ENCODE peak calls at places on chromosomes 1 and 21, in nine cellular contexts. Q is SJCRH30, T is NAMALWA, J is transverse colon, I is NCI-H226, H is BJ, W is GM10248, S is NCI-H1092 treated with DMSO at 0.1 percent for 48 hours, K is PC-3. D is an unnamed sample.

GRCh38 chr1:58773406-58773840 is 10.4 kb downstream of the JUN start:
- DNase-seq in S (peak), I (peak), W (peak), Q (peak), K (peak), T (peak), H (no peak), J (peak), D (no peak)

GRCh38 chr1:43669878-43670277 is 19.9 kb downstream of the KDM4A start:
- DNase-seq in I (no peak), S (no peak), Q (no peak), J (no peak), T (no peak), W (no peak), H (no peak), K (no peak), D (no peak)

GRCh38 chr1:168112673-168113305 is 23.9 kb downstream of the GPR161 start:
- DNase-seq in S (peak), H (no peak), I (peak), K (peak), J (no peak), T (peak), Q (peak), W (peak), D (no peak)

GRCh38 chr1:42928859-42929258 is 29.8 kb downstream of the SLC2A1 start:
- DNase-seq in J (no peak), T (no peak), W (no peak), K (no peak), H (no peak), Q (no peak), S (no peak), I (no peak), D (no peak)

GRCh38 chr21:38258803-38259485 is 2.2 kb downstream of the KCNJ15 start:
- DNase-seq in J (no peak), Q (no peak), K (peak), W (no peak), I (peak), S (no peak), H (no peak), T (no peak), D (peak)

GRCh38 chr21:38012700-38013099 is 96.4 kb upstream of the KCNJ6 start:
- DNase-seq in I (no peak), Q (no peak), K (no peak), H (no peak), J (no peak), W (no peak), S (no peak), T (no peak), D (no peak)

GRCh38 chr1:243729956-243730355 is 120.1 kb downstream of the AKT3 start:
- DNase-seq in H (no peak), K (no peak), J (no peak), S (no peak), I (no peak), T (peak), W (no peak), Q (no peak), D (peak)

GRCh38 chr21:45923146-45923545 is 58.4 kb upstream of the COL6A1 start:
- DNase-seq in H (peak), I (peak), S (peak), W (no peak), T (peak), K (peak), Q (peak), J (peak), D (peak)

GRCh38 chr21:46115441-46116188 is 17.7 kb downstream of the COL6A2 start:
- DNase-seq in W (no peak), J (peak), T (no peak), H (no peak), Q (no peak), S (no peak), K (no peak), I (no peak), D (no peak)

GRCh38 chr1:25568090-25568833 is 24.9 kb downstream of the LDLRAP1 start:
- DNase-seq in W (no peak), I (no peak), S (no peak), K (peak), T (no peak), J (no peak), H (peak), Q (peak), D (no peak)

GRCh38 chr21:45074048-45074817 is at the start of gene ADARB1:
- DNase-seq in T (peak), K (peak), Q (peak), S (peak), H (no peak), W (peak), J (peak), I (peak), D (no peak)

GRCh38 chr1:184447651-184448185 is 60.9 kb downstream of the C1orf21 start:
- DNase-seq in K (no peak), Q (no peak), H (no peak), S (no peak), T (no peak), I (no peak), J (no peak), W (no peak), D (no peak)

GRCh38 chr21:37225440-37225839 is 41.7 kb downstream of the VPS26C start:
- DNase-seq in I (no peak), K (no peak), J (no peak), H (no peak), T (no peak), Q (no peak), W (no peak), S (no peak), D (peak)

GRCh38 chr1:175922254-175922881 is 179.0 kb upstream of the TNR start:
- DNase-seq in W (no peak), I (no peak), J (no peak), T (no peak), Q (peak), K (no peak), H (no peak), S (no peak), D (no peak)

GRCh38 chr1:36881071-36881405 is 153.3 kb downstream of the GRIK3 start:
- DNase-seq in W (no peak), T (no peak), Q (no peak), K (no peak), I (no peak), J (no peak), S (no peak), H (no peak), D (no peak)

GRCh38 chr1:17919525-17920439 is 164.6 kb downstream of the ACTL8 start:
- DNase-seq in T (peak), S (peak), W (no peak), I (no peak), K (peak), H (no peak), J (no peak), Q (peak), D (no peak)

GRCh38 chr1:112061056-112061455 is 71.6 kb upstream of the KCND3 start:
- DNase-seq in I (no peak), K (no peak), W (no peak), H (no peak), Q (no peak), J (no peak), T (no peak), S (no peak), D (no peak)

GRCh38 chr1:73781257-73781656 is 416.7 kb downstream of the LRRIQ3 start:
- DNase-seq in T (no peak), Q (no peak), S (no peak), I (no peak), J (no peak), H (no peak), K (peak), W (no peak), D (no peak)

GRCh38 chr21:15730484-15731242 is 881 bp downstream of the USP25 start:
- DNase-seq in S (peak), Q (no peak), K (peak), H (no peak), J (no peak), I (no peak), T (peak), W (no peak), D (no peak)

GRCh38 chr1:60874703-60875102 is 207.7 kb upstream of the NFIA start:
- DNase-seq in T (no peak), Q (peak), I (peak), K (peak), H (no peak), S (no peak), W (no peak), J (no peak), D (no peak)

GRCh38 chr1:212967767-212968166 is 17.4 kb downstream of the VASH2 start:
- DNase-seq in H (no peak), I (peak), W (no peak), K (peak), J (no peak), T (peak), Q (peak), S (peak), D (peak)

GRCh38 chr1:186187601-186188000 is 187.5 kb downstream of the TPR start:
- DNase-seq in T (no peak), H (no peak), W (no peak), K (peak), J (no peak), I (peak), S (no peak), Q (no peak), D (no peak)

GRCh38 chr21:33531007-33531406 is 10.9 kb downstream of the GART start:
- DNase-seq in Q (no peak), J (no peak), H (no peak), K (no peak), T (no peak), S (no peak), W (no peak), I (no peak), D (no peak)

GRCh38 chr1:32774950-32775634 is 42.1 kb downstream of the YARS1 start:
- DNase-seq in J (no peak), I (peak), K (peak), Q (peak), T (no peak), W (no peak), S (no peak), H (no peak), D (no peak)

GRCh38 chr21:36489103-36489785 is 9.3 kb upstream of the CLDN14 start:
- DNase-seq in W (no peak), T (no peak), Q (no peak), I (no peak), K (no peak), H (no peak), S (no peak), J (no peak), D (no peak)

GRCh38 chr1:217506878-217507277 is 124.0 kb downstream of the GPATCH2 start:
- DNase-seq in T (no peak), Q (no peak), H (no peak), K (peak), W (no peak), S (no peak), J (no peak), I (peak), D (no peak)

GRCh38 chr1:9284061-9284460 is 8.6 kb upstream of the SPSB1 start:
- DNase-seq in W (no peak), Q (no peak), T (no peak), J (no peak), I (no peak), S (no peak), K (peak), H (no peak), D (no peak)

GRCh38 chr1:206495493-206496046 is 11.8 kb upstream of the RASSF5 start:
- DNase-seq in Q (no peak), I (no peak), W (no peak), S (no peak), H (no peak), T (peak), J (no peak), K (no peak), D (no peak)

GRCh38 chr1:203142684-203143408 is 15.3 kb downstream of the ADORA1 start:
- DNase-seq in S (peak), H (no peak), T (peak), J (no peak), I (no peak), Q (peak), K (no peak), W (no peak), D (no peak)

GRCh38 chr1:84116558-84116957 is 27.5 kb upstream of the PRKACB start:
- DNase-seq in K (no peak), S (no peak), T (no peak), Q (no peak), I (no peak), J (no peak), W (no peak), H (no peak), D (no peak)

GRCh38 chr1:51506537-51506936 is 12.5 kb downstream of the EPS15 start:
- DNase-seq in K (no peak), J (no peak), H (peak), T (peak), S (no peak), W (peak), I (no peak), Q (no peak), D (no peak)